ENCODE peak calls at places on chromosomes 1 and 21, in ten cellular contexts. One of them, this sample, is unnamed.

GRCh38 chr21:44898851-44899767 is 21.6 kb downstream of the ITGB2 start:
- DNase-seq in stimulated activated CD8-positive, alpha-beta memory T cell treated with anti-CD3 and anti-CD28 coated beads, Interleukin-15, amount 100 ng/mL, for 24 hours: no peak
- DNase-seq in GM23338: no peak
- DNase-seq in activated naive CD4-positive, alpha-beta T cell: no peak
- DNase-seq in activated CD8-positive, alpha-beta memory T cell treated with anti-CD3 and anti-CD28 coated beads for 1 hour: no peak
- DNase-seq in GM13977: no peak
- DNase-seq in activated CD4-positive, alpha-beta T cell treated with anti-CD3 and anti-CD28 coated beads for 48 hours: no peak
- DNase-seq in HFFc6: no peak
- DNase-seq in A549: no peak
- DNase-seq in HEK293T: no peak
- DNase-seq in this sample: no peak

GRCh38 chr1:243264718-243265117 is 8.9 kb downstream of the SDCCAG8 start:
- DNase-seq in stimulated activated CD8-positive, alpha-beta memory T cell treated with anti-CD3 and anti-CD28 coated beads, Interleukin-15, amount 100 ng/mL, for 24 hours: no peak
- DNase-seq in GM23338: no peak
- DNase-seq in activated naive CD4-positive, alpha-beta T cell: no peak
- DNase-seq in activated CD8-positive, alpha-beta memory T cell treated with anti-CD3 and anti-CD28 coated beads for 1 hour: no peak
- DNase-seq in GM13977: no peak
- DNase-seq in activated CD4-positive, alpha-beta T cell treated with anti-CD3 and anti-CD28 coated beads for 48 hours: no peak
- DNase-seq in HFFc6: peak; percentile 76
- DNase-seq in A549: peak; percentile 5
- DNase-seq in HEK293T: no peak
- DNase-seq in this sample: no peak

GRCh38 chr1:110196917-110197782 is 13.0 kb upstream of the KCNC4 start:
- DNase-seq in stimulated activated CD8-positive, alpha-beta memory T cell treated with anti-CD3 and anti-CD28 coated beads, Interleukin-15, amount 100 ng/mL, for 24 hours: no peak
- DNase-seq in GM23338: peak; percentile 70
- DNase-seq in activated naive CD4-positive, alpha-beta T cell: peak; percentile 29
- DNase-seq in activated CD8-positive, alpha-beta memory T cell treated with anti-CD3 and anti-CD28 coated beads for 1 hour: no peak
- DNase-seq in GM13977: peak; percentile 90
- DNase-seq in activated CD4-positive, alpha-beta T cell treated with anti-CD3 and anti-CD28 coated beads for 48 hours: peak; percentile 67
- DNase-seq in HFFc6: peak; percentile 62
- DNase-seq in A549: peak; percentile 50
- DNase-seq in HEK293T: peak; percentile 93
- DNase-seq in this sample: no peak

GRCh38 chr1:3029991-3030662 is 8.9 kb downstream of the ACTRT2 start:
- DNase-seq in stimulated activated CD8-positive, alpha-beta memory T cell treated with anti-CD3 and anti-CD28 coated beads, Interleukin-15, amount 100 ng/mL, for 24 hours: no peak
- DNase-seq in GM23338: no peak
- DNase-seq in activated naive CD4-positive, alpha-beta T cell: no peak
- DNase-seq in activated CD8-positive, alpha-beta memory T cell treated with anti-CD3 and anti-CD28 coated beads for 1 hour: no peak
- DNase-seq in GM13977: no peak
- DNase-seq in activated CD4-positive, alpha-beta T cell treated with anti-CD3 and anti-CD28 coated beads for 48 hours: no peak
- DNase-seq in HFFc6: no peak
- DNase-seq in A549: no peak
- DNase-seq in HEK293T: no peak
- DNase-seq in this sample: no peak

GRCh38 chr1:37741130-37741529 is 23.8 kb downstream of the EPHA10 start:
- DNase-seq in stimulated activated CD8-positive, alpha-beta memory T cell treated with anti-CD3 and anti-CD28 coated beads, Interleukin-15, amount 100 ng/mL, for 24 hours: no peak
- DNase-seq in GM23338: no peak
- DNase-seq in activated naive CD4-positive, alpha-beta T cell: no peak
- DNase-seq in activated CD8-positive, alpha-beta memory T cell treated with anti-CD3 and anti-CD28 coated beads for 1 hour: no peak
- DNase-seq in GM13977: no peak
- DNase-seq in activated CD4-positive, alpha-beta T cell treated with anti-CD3 and anti-CD28 coated beads for 48 hours: no peak
- DNase-seq in HFFc6: no peak
- DNase-seq in A549: peak; percentile 34
- DNase-seq in HEK293T: no peak
- DNase-seq in this sample: no peak

GRCh38 chr1:31654171-31654776 is 9.6 kb upstream of the PEF1 start:
- DNase-seq in stimulated activated CD8-positive, alpha-beta memory T cell treated with anti-CD3 and anti-CD28 coated beads, Interleukin-15, amount 100 ng/mL, for 24 hours: no peak
- DNase-seq in GM23338: no peak
- DNase-seq in activated naive CD4-positive, alpha-beta T cell: no peak
- DNase-seq in activated CD8-positive, alpha-beta memory T cell treated with anti-CD3 and anti-CD28 coated beads for 1 hour: no peak
- DNase-seq in GM13977: no peak
- DNase-seq in activated CD4-positive, alpha-beta T cell treated with anti-CD3 and anti-CD28 coated beads for 48 hours: no peak
- DNase-seq in HFFc6: no peak
- DNase-seq in A549: no peak
- DNase-seq in HEK293T: no peak
- DNase-seq in this sample: no peak

GRCh38 chr21:38619865-38620513 is 121.7 kb upstream of the ERG start:
- DNase-seq in stimulated activated CD8-positive, alpha-beta memory T cell treated with anti-CD3 and anti-CD28 coated beads, Interleukin-15, amount 100 ng/mL, for 24 hours: no peak
- DNase-seq in GM23338: no peak
- DNase-seq in activated naive CD4-positive, alpha-beta T cell: no peak
- DNase-seq in activated CD8-positive, alpha-beta memory T cell treated with anti-CD3 and anti-CD28 coated beads for 1 hour: no peak
- DNase-seq in GM13977: no peak
- DNase-seq in activated CD4-positive, alpha-beta T cell treated with anti-CD3 and anti-CD28 coated beads for 48 hours: no peak
- DNase-seq in HFFc6: no peak
- DNase-seq in A549: no peak
- DNase-seq in HEK293T: no peak
- DNase-seq in this sample: no peak

GRCh38 chr1:67060811-67061218 is 6.9 kb upstream of the SLC35D1 start:
- DNase-seq in stimulated activated CD8-positive, alpha-beta memory T cell treated with anti-CD3 and anti-CD28 coated beads, Interleukin-15, amount 100 ng/mL, for 24 hours: no peak
- DNase-seq in GM23338: no peak
- DNase-seq in activated naive CD4-positive, alpha-beta T cell: no peak
- DNase-seq in activated CD8-positive, alpha-beta memory T cell treated with anti-CD3 and anti-CD28 coated beads for 1 hour: no peak
- DNase-seq in GM13977: no peak
- DNase-seq in activated CD4-positive, alpha-beta T cell treated with anti-CD3 and anti-CD28 coated beads for 48 hours: no peak
- DNase-seq in HFFc6: peak; percentile 97
- DNase-seq in A549: peak; percentile 60
- DNase-seq in HEK293T: no peak
- DNase-seq in this sample: no peak

GRCh38 chr1:200279810-200280411 is 129.9 kb downstream of the ZNF281 start:
- DNase-seq in stimulated activated CD8-positive, alpha-beta memory T cell treated with anti-CD3 and anti-CD28 coated beads, Interleukin-15, amount 100 ng/mL, for 24 hours: no peak
- DNase-seq in GM23338: peak; percentile 92
- DNase-seq in activated naive CD4-positive, alpha-beta T cell: no peak
- DNase-seq in activated CD8-positive, alpha-beta memory T cell treated with anti-CD3 and anti-CD28 coated beads for 1 hour: no peak
- DNase-seq in GM13977: peak; percentile 31
- DNase-seq in activated CD4-positive, alpha-beta T cell treated with anti-CD3 and anti-CD28 coated beads for 48 hours: peak; percentile 45
- DNase-seq in HFFc6: peak; percentile 36
- DNase-seq in A549: peak; percentile 68
- DNase-seq in HEK293T: peak; percentile 77
- DNase-seq in this sample: no peak

GRCh38 chr1:171172471-171172870 is 12.6 kb upstream of the FMO2 start:
- DNase-seq in stimulated activated CD8-positive, alpha-beta memory T cell treated with anti-CD3 and anti-CD28 coated beads, Interleukin-15, amount 100 ng/mL, for 24 hours: no peak
- DNase-seq in GM23338: no peak
- DNase-seq in activated naive CD4-positive, alpha-beta T cell: no peak
- DNase-seq in activated CD8-positive, alpha-beta memory T cell treated with anti-CD3 and anti-CD28 coated beads for 1 hour: no peak
- DNase-seq in GM13977: no peak
- DNase-seq in activated CD4-positive, alpha-beta T cell treated with anti-CD3 and anti-CD28 coated beads for 48 hours: no peak
- DNase-seq in HFFc6: no peak
- DNase-seq in A549: no peak
- DNase-seq in HEK293T: no peak
- DNase-seq in this sample: no peak

GRCh38 chr1:145782166-145783099 is 41.5 kb downstream of the RNF115 start:
- DNase-seq in stimulated activated CD8-positive, alpha-beta memory T cell treated with anti-CD3 and anti-CD28 coated beads, Interleukin-15, amount 100 ng/mL, for 24 hours: no peak
- DNase-seq in GM23338: no peak
- DNase-seq in activated naive CD4-positive, alpha-beta T cell: no peak
- DNase-seq in activated CD8-positive, alpha-beta memory T cell treated with anti-CD3 and anti-CD28 coated beads for 1 hour: no peak
- DNase-seq in GM13977: no peak
- DNase-seq in activated CD4-positive, alpha-beta T cell treated with anti-CD3 and anti-CD28 coated beads for 48 hours: no peak
- DNase-seq in HFFc6: peak; percentile 83
- DNase-seq in A549: peak; percentile 82
- DNase-seq in HEK293T: no peak
- DNase-seq in this sample: no peak

GRCh38 chr1:227913969-227914791 is 33.6 kb downstream of the WNT9A start:
- DNase-seq in stimulated activated CD8-positive, alpha-beta memory T cell treated with anti-CD3 and anti-CD28 coated beads, Interleukin-15, amount 100 ng/mL, for 24 hours: no peak
- DNase-seq in GM23338: peak; percentile 34
- DNase-seq in activated naive CD4-positive, alpha-beta T cell: no peak
- DNase-seq in activated CD8-positive, alpha-beta memory T cell treated with anti-CD3 and anti-CD28 coated beads for 1 hour: no peak
- DNase-seq in GM13977: no peak
- DNase-seq in activated CD4-positive, alpha-beta T cell treated with anti-CD3 and anti-CD28 coated beads for 48 hours: no peak
- DNase-seq in HFFc6: no peak
- DNase-seq in A549: no peak
- DNase-seq in HEK293T: no peak
- DNase-seq in this sample: no peak

GRCh38 chr21:42491328-42491727 is 4.7 kb downstream of the RSPH1 start:
- DNase-seq in stimulated activated CD8-positive, alpha-beta memory T cell treated with anti-CD3 and anti-CD28 coated beads, Interleukin-15, amount 100 ng/mL, for 24 hours: no peak
- DNase-seq in GM23338: no peak
- DNase-seq in activated naive CD4-positive, alpha-beta T cell: no peak
- DNase-seq in activated CD8-positive, alpha-beta memory T cell treated with anti-CD3 and anti-CD28 coated beads for 1 hour: no peak
- DNase-seq in GM13977: no peak
- DNase-seq in activated CD4-positive, alpha-beta T cell treated with anti-CD3 and anti-CD28 coated beads for 48 hours: no peak
- DNase-seq in HFFc6: no peak
- DNase-seq in A549: no peak
- DNase-seq in HEK293T: no peak
- DNase-seq in this sample: no peak

GRCh38 chr1:161172349-161172748 is 5.0 kb downstream of the B4GALT3 start:
- DNase-seq in stimulated activated CD8-positive, alpha-beta memory T cell treated with anti-CD3 and anti-CD28 coated beads, Interleukin-15, amount 100 ng/mL, for 24 hours: no peak
- DNase-seq in GM23338: no peak
- DNase-seq in activated naive CD4-positive, alpha-beta T cell: no peak
- DNase-seq in activated CD8-positive, alpha-beta memory T cell treated with anti-CD3 and anti-CD28 coated beads for 1 hour: no peak
- DNase-seq in GM13977: no peak
- DNase-seq in activated CD4-positive, alpha-beta T cell treated with anti-CD3 and anti-CD28 coated beads for 48 hours: no peak
- DNase-seq in HFFc6: no peak
- DNase-seq in A549: no peak
- DNase-seq in HEK293T: no peak
- DNase-seq in this sample: no peak

GRCh38 chr1:27405074-27405473 is 12.7 kb downstream of the GPR3 start:
- DNase-seq in stimulated activated CD8-positive, alpha-beta memory T cell treated with anti-CD3 and anti-CD28 coated beads, Interleukin-15, amount 100 ng/mL, for 24 hours: no peak
- DNase-seq in GM23338: peak; percentile 76
- DNase-seq in activated naive CD4-positive, alpha-beta T cell: no peak
- DNase-seq in activated CD8-positive, alpha-beta memory T cell treated with anti-CD3 and anti-CD28 coated beads for 1 hour: no peak
- DNase-seq in GM13977: no peak
- DNase-seq in activated CD4-positive, alpha-beta T cell treated with anti-CD3 and anti-CD28 coated beads for 48 hours: no peak
- DNase-seq in HFFc6: no peak
- DNase-seq in A549: no peak
- DNase-seq in HEK293T: no peak
- DNase-seq in this sample: no peak

GRCh38 chr21:42190492-42190875 is 28.5 kb upstream of the ABCG1 start:
- DNase-seq in stimulated activated CD8-positive, alpha-beta memory T cell treated with anti-CD3 and anti-CD28 coated beads, Interleukin-15, amount 100 ng/mL, for 24 hours: no peak
- DNase-seq in GM23338: no peak
- DNase-seq in activated naive CD4-positive, alpha-beta T cell: no peak
- DNase-seq in activated CD8-positive, alpha-beta memory T cell treated with anti-CD3 and anti-CD28 coated beads for 1 hour: no peak
- DNase-seq in GM13977: no peak
- DNase-seq in activated CD4-positive, alpha-beta T cell treated with anti-CD3 and anti-CD28 coated beads for 48 hours: no peak
- DNase-seq in HFFc6: no peak
- DNase-seq in A549: no peak
- DNase-seq in HEK293T: no peak
- DNase-seq in this sample: no peak

GRCh38 chr1:1001631-1002300 is 1.9 kb upstream of the HES4 start:
- DNase-seq in stimulated activated CD8-positive, alpha-beta memory T cell treated with anti-CD3 and anti-CD28 coated beads, Interleukin-15, amount 100 ng/mL, for 24 hours: peak; percentile 60
- DNase-seq in GM23338: peak; percentile 76
- DNase-seq in activated naive CD4-positive, alpha-beta T cell: peak; percentile 64
- DNase-seq in activated CD8-positive, alpha-beta memory T cell treated with anti-CD3 and anti-CD28 coated beads for 1 hour: no peak
- DNase-seq in GM13977: peak; percentile 94
- DNase-seq in activated CD4-positive, alpha-beta T cell treated with anti-CD3 and anti-CD28 coated beads for 48 hours: peak; percentile 78
- DNase-seq in HFFc6: peak; percentile 41
- DNase-seq in A549: peak; percentile 79
- DNase-seq in HEK293T: peak; percentile 85
- DNase-seq in this sample: no peak

GRCh38 chr1:31510853-31511789 is 65.2 kb upstream of the TINAGL1 start:
- DNase-seq in stimulated activated CD8-positive, alpha-beta memory T cell treated with anti-CD3 and anti-CD28 coated beads, Interleukin-15, amount 100 ng/mL, for 24 hours: no peak
- DNase-seq in GM23338: peak; percentile 19
- DNase-seq in activated naive CD4-positive, alpha-beta T cell: no peak
- DNase-seq in activated CD8-positive, alpha-beta memory T cell treated with anti-CD3 and anti-CD28 coated beads for 1 hour: no peak
- DNase-seq in GM13977: no peak
- DNase-seq in activated CD4-positive, alpha-beta T cell treated with anti-CD3 and anti-CD28 coated beads for 48 hours: no peak
- DNase-seq in HFFc6: no peak
- DNase-seq in A549: no peak
- DNase-seq in HEK293T: no peak
- DNase-seq in this sample: no peak

GRCh38 chr1:165403835-165404482 is 41.0 kb downstream of the RXRG start:
- DNase-seq in stimulated activated CD8-positive, alpha-beta memory T cell treated with anti-CD3 and anti-CD28 coated beads, Interleukin-15, amount 100 ng/mL, for 24 hours: no peak
- DNase-seq in GM23338: peak; percentile 78
- DNase-seq in activated naive CD4-positive, alpha-beta T cell: no peak
- DNase-seq in activated CD8-positive, alpha-beta memory T cell treated with anti-CD3 and anti-CD28 coated beads for 1 hour: no peak
- DNase-seq in GM13977: peak; percentile 36
- DNase-seq in activated CD4-positive, alpha-beta T cell treated with anti-CD3 and anti-CD28 coated beads for 48 hours: peak; percentile 37
- DNase-seq in HFFc6: no peak
- DNase-seq in A549: peak; percentile 21
- DNase-seq in HEK293T: peak; percentile 73
- DNase-seq in this sample: no peak

GRCh38 chr1:178490967-178491366 is 5.8 kb downstream of the CLEC20A start:
- DNase-seq in stimulated activated CD8-positive, alpha-beta memory T cell treated with anti-CD3 and anti-CD28 coated beads, Interleukin-15, amount 100 ng/mL, for 24 hours: no peak
- DNase-seq in GM23338: no peak
- DNase-seq in activated naive CD4-positive, alpha-beta T cell: no peak
- DNase-seq in activated CD8-positive, alpha-beta memory T cell treated with anti-CD3 and anti-CD28 coated beads for 1 hour: no peak
- DNase-seq in GM13977: no peak
- DNase-seq in activated CD4-positive, alpha-beta T cell treated with anti-CD3 and anti-CD28 coated beads for 48 hours: no peak
- DNase-seq in HFFc6: no peak
- DNase-seq in A549: no peak
- DNase-seq in HEK293T: no peak
- DNase-seq in this sample: no peak

GRCh38 chr1:171122299-171122698 is 31.6 kb downstream of the FMO3 start:
- DNase-seq in stimulated activated CD8-positive, alpha-beta memory T cell treated with anti-CD3 and anti-CD28 coated beads, Interleukin-15, amount 100 ng/mL, for 24 hours: no peak
- DNase-seq in GM23338: no peak
- DNase-seq in activated naive CD4-positive, alpha-beta T cell: no peak
- DNase-seq in activated CD8-positive, alpha-beta memory T cell treated with anti-CD3 and anti-CD28 coated beads for 1 hour: no peak
- DNase-seq in GM13977: no peak
- DNase-seq in activated CD4-positive, alpha-beta T cell treated with anti-CD3 and anti-CD28 coated beads for 48 hours: no peak
- DNase-seq in HFFc6: no peak
- DNase-seq in A549: no peak
- DNase-seq in HEK293T: no peak
- DNase-seq in this sample: no peak

GRCh38 chr1:220696226-220696862 is 6.2 kb downstream of the C1orf115 start:
- DNase-seq in stimulated activated CD8-positive, alpha-beta memory T cell treated with anti-CD3 and anti-CD28 coated beads, Interleukin-15, amount 100 ng/mL, for 24 hours: no peak
- DNase-seq in GM23338: no peak
- DNase-seq in activated naive CD4-positive, alpha-beta T cell: no peak
- DNase-seq in activated CD8-positive, alpha-beta memory T cell treated with anti-CD3 and anti-CD28 coated beads for 1 hour: no peak
- DNase-seq in GM13977: no peak
- DNase-seq in activated CD4-positive, alpha-beta T cell treated with anti-CD3 and anti-CD28 coated beads for 48 hours: no peak
- DNase-seq in HFFc6: no peak
- DNase-seq in A549: no peak
- DNase-seq in HEK293T: no peak
- DNase-seq in this sample: no peak

GRCh38 chr21:38952890-38953289 is 147.2 kb downstream of the ETS2 start:
- DNase-seq in stimulated activated CD8-positive, alpha-beta memory T cell treated with anti-CD3 and anti-CD28 coated beads, Interleukin-15, amount 100 ng/mL, for 24 hours: no peak
- DNase-seq in GM23338: no peak
- DNase-seq in activated naive CD4-positive, alpha-beta T cell: no peak
- DNase-seq in activated CD8-positive, alpha-beta memory T cell treated with anti-CD3 and anti-CD28 coated beads for 1 hour: no peak
- DNase-seq in GM13977: no peak
- DNase-seq in activated CD4-positive, alpha-beta T cell treated with anti-CD3 and anti-CD28 coated beads for 48 hours: no peak
- DNase-seq in HFFc6: no peak
- DNase-seq in A549: no peak
- DNase-seq in HEK293T: no peak
- DNase-seq in this sample: no peak

GRCh38 chr1:1167416-1168155 is 6.1 kb upstream of the TTLL10 start:
- DNase-seq in stimulated activated CD8-positive, alpha-beta memory T cell treated with anti-CD3 and anti-CD28 coated beads, Interleukin-15, amount 100 ng/mL, for 24 hours: no peak
- DNase-seq in GM23338: no peak
- DNase-seq in activated naive CD4-positive, alpha-beta T cell: no peak
- DNase-seq in activated CD8-positive, alpha-beta memory T cell treated with anti-CD3 and anti-CD28 coated beads for 1 hour: no peak
- DNase-seq in GM13977: no peak
- DNase-seq in activated CD4-positive, alpha-beta T cell treated with anti-CD3 and anti-CD28 coated beads for 48 hours: no peak
- DNase-seq in HFFc6: no peak
- DNase-seq in A549: no peak
- DNase-seq in HEK293T: no peak
- DNase-seq in this sample: no peak

GRCh38 chr1:62286778-62287224 is 32.4 kb downstream of the KANK4 start:
- DNase-seq in stimulated activated CD8-positive, alpha-beta memory T cell treated with anti-CD3 and anti-CD28 coated beads, Interleukin-15, amount 100 ng/mL, for 24 hours: no peak
- DNase-seq in GM23338: peak; percentile 81
- DNase-seq in activated naive CD4-positive, alpha-beta T cell: no peak
- DNase-seq in activated CD8-positive, alpha-beta memory T cell treated with anti-CD3 and anti-CD28 coated beads for 1 hour: no peak
- DNase-seq in GM13977: no peak
- DNase-seq in activated CD4-positive, alpha-beta T cell treated with anti-CD3 and anti-CD28 coated beads for 48 hours: no peak
- DNase-seq in HFFc6: no peak
- DNase-seq in A549: no peak
- DNase-seq in HEK293T: no peak
- DNase-seq in this sample: no peak

GRCh38 chr1:1989102-1989542 is 14.5 kb downstream of the CFAP74 start:
- DNase-seq in stimulated activated CD8-positive, alpha-beta memory T cell treated with anti-CD3 and anti-CD28 coated beads, Interleukin-15, amount 100 ng/mL, for 24 hours: no peak
- DNase-seq in GM23338: no peak
- DNase-seq in activated naive CD4-positive, alpha-beta T cell: no peak
- DNase-seq in activated CD8-positive, alpha-beta memory T cell treated with anti-CD3 and anti-CD28 coated beads for 1 hour: no peak
- DNase-seq in GM13977: no peak
- DNase-seq in activated CD4-positive, alpha-beta T cell treated with anti-CD3 and anti-CD28 coated beads for 48 hours: no peak
- DNase-seq in HFFc6: no peak
- DNase-seq in A549: no peak
- DNase-seq in HEK293T: no peak
- DNase-seq in this sample: no peak

GRCh38 chr1:5847013-5847654 is 145.1 kb downstream of the NPHP4 start:
- DNase-seq in stimulated activated CD8-positive, alpha-beta memory T cell treated with anti-CD3 and anti-CD28 coated beads, Interleukin-15, amount 100 ng/mL, for 24 hours: no peak
- DNase-seq in GM23338: peak; percentile 79
- DNase-seq in activated naive CD4-positive, alpha-beta T cell: no peak
- DNase-seq in activated CD8-positive, alpha-beta memory T cell treated with anti-CD3 and anti-CD28 coated beads for 1 hour: no peak
- DNase-seq in GM13977: peak; percentile 66
- DNase-seq in activated CD4-positive, alpha-beta T cell treated with anti-CD3 and anti-CD28 coated beads for 48 hours: peak; percentile 10
- DNase-seq in HFFc6: no peak
- DNase-seq in A549: no peak
- DNase-seq in HEK293T: peak; percentile 74
- DNase-seq in this sample: no peak

GRCh38 chr1:167776151-167776550 is 54.4 kb downstream of the MPZL1 start:
- DNase-seq in stimulated activated CD8-positive, alpha-beta memory T cell treated with anti-CD3 and anti-CD28 coated beads, Interleukin-15, amount 100 ng/mL, for 24 hours: no peak
- DNase-seq in GM23338: no peak
- DNase-seq in activated naive CD4-positive, alpha-beta T cell: no peak
- DNase-seq in activated CD8-positive, alpha-beta memory T cell treated with anti-CD3 and anti-CD28 coated beads for 1 hour: no peak
- DNase-seq in GM13977: no peak
- DNase-seq in activated CD4-positive, alpha-beta T cell treated with anti-CD3 and anti-CD28 coated beads for 48 hours: no peak
- DNase-seq in HFFc6: peak; percentile 33
- DNase-seq in A549: no peak
- DNase-seq in HEK293T: no peak
- DNase-seq in this sample: no peak